ENCODE peak calls at places on chromosome 2, in four cellular contexts. One of them, this sample, is unnamed.

GRCh38 chr2:150788741-150789140 is 301.3 kb upstream of the RND3 start:
- DNase-seq in memory B cell: no peak
- DNase-seq in activated CD4-positive, alpha-beta T cell treated with anti-CD3 and anti-CD28 coated beads, Interleukin-2, amount 50 U/mL, for 4 hours: no peak
- DNase-seq in A549: no peak
- DNase-seq in this sample: no peak

GRCh38 chr2:98583866-98584618 is 24.3 kb downstream of the COA5 start:
- DNase-seq in memory B cell: no peak
- DNase-seq in activated CD4-positive, alpha-beta T cell treated with anti-CD3 and anti-CD28 coated beads, Interleukin-2, amount 50 U/mL, for 4 hours: no peak
- DNase-seq in A549: no peak
- DNase-seq in this sample: no peak

GRCh38 chr2:30433902-30434301 is 13.1 kb upstream of the LCLAT1 start:
- DNase-seq in memory B cell: no peak
- DNase-seq in activated CD4-positive, alpha-beta T cell treated with anti-CD3 and anti-CD28 coated beads, Interleukin-2, amount 50 U/mL, for 4 hours: no peak
- DNase-seq in A549: no peak
- DNase-seq in this sample: no peak

GRCh38 chr2:182301093-182301492 is 125.7 kb downstream of the PDE1A start:
- DNase-seq in memory B cell: no peak
- DNase-seq in activated CD4-positive, alpha-beta T cell treated with anti-CD3 and anti-CD28 coated beads, Interleukin-2, amount 50 U/mL, for 4 hours: no peak
- DNase-seq in A549: no peak
- DNase-seq in this sample: no peak

GRCh38 chr2:208406474-208407451 is at the start of gene PTH2R:
- DNase-seq in memory B cell: peak
- DNase-seq in activated CD4-positive, alpha-beta T cell treated with anti-CD3 and anti-CD28 coated beads, Interleukin-2, amount 50 U/mL, for 4 hours: no peak
- DNase-seq in A549: no peak
- DNase-seq in this sample: no peak

GRCh38 chr2:26885651-26886329 is 37.9 kb downstream of the DPYSL5 start:
- DNase-seq in memory B cell: no peak
- DNase-seq in activated CD4-positive, alpha-beta T cell treated with anti-CD3 and anti-CD28 coated beads, Interleukin-2, amount 50 U/mL, for 4 hours: no peak
- DNase-seq in A549: no peak
- DNase-seq in this sample: no peak

GRCh38 chr2:37415128-37415817 is 70.8 kb downstream of the QPCT start:
- DNase-seq in memory B cell: no peak
- DNase-seq in activated CD4-positive, alpha-beta T cell treated with anti-CD3 and anti-CD28 coated beads, Interleukin-2, amount 50 U/mL, for 4 hours: no peak
- DNase-seq in A549: no peak
- DNase-seq in this sample: no peak

GRCh38 chr2:39115556-39115955 is 5.3 kb downstream of the SOS1 start:
- DNase-seq in memory B cell: no peak
- DNase-seq in activated CD4-positive, alpha-beta T cell treated with anti-CD3 and anti-CD28 coated beads, Interleukin-2, amount 50 U/mL, for 4 hours: no peak
- DNase-seq in A549: no peak
- DNase-seq in this sample: no peak

GRCh38 chr2:80136338-80136737 is 168.2 kb downstream of the LRRTM1 start:
- DNase-seq in memory B cell: no peak
- DNase-seq in activated CD4-positive, alpha-beta T cell treated with anti-CD3 and anti-CD28 coated beads, Interleukin-2, amount 50 U/mL, for 4 hours: no peak
- DNase-seq in A549: no peak
- DNase-seq in this sample: no peak

GRCh38 chr2:176132397-176133086 is 3.0 kb downstream of the HOXD8 start:
- DNase-seq in memory B cell: no peak
- DNase-seq in activated CD4-positive, alpha-beta T cell treated with anti-CD3 and anti-CD28 coated beads, Interleukin-2, amount 50 U/mL, for 4 hours: no peak
- DNase-seq in A549: no peak
- DNase-seq in this sample: peak

GRCh38 chr2:231684314-231685223 is 23.8 kb upstream of the PTMA start:
- DNase-seq in memory B cell: no peak
- DNase-seq in activated CD4-positive, alpha-beta T cell treated with anti-CD3 and anti-CD28 coated beads, Interleukin-2, amount 50 U/mL, for 4 hours: no peak
- DNase-seq in A549: no peak
- DNase-seq in this sample: no peak

GRCh38 chr2:217186565-217187218 is 326.8 kb upstream of the TNP1 start:
- DNase-seq in memory B cell: no peak
- DNase-seq in activated CD4-positive, alpha-beta T cell treated with anti-CD3 and anti-CD28 coated beads, Interleukin-2, amount 50 U/mL, for 4 hours: no peak
- DNase-seq in A549: no peak
- DNase-seq in this sample: peak

GRCh38 chr2:230106771-230107170 is 38.0 kb upstream of the SLC16A14 start:
- DNase-seq in memory B cell: no peak
- DNase-seq in activated CD4-positive, alpha-beta T cell treated with anti-CD3 and anti-CD28 coated beads, Interleukin-2, amount 50 U/mL, for 4 hours: no peak
- DNase-seq in A549: no peak
- DNase-seq in this sample: no peak

GRCh38 chr2:60445684-60446184 is 107.7 kb downstream of the BCL11A start:
- DNase-seq in memory B cell: no peak
- DNase-seq in activated CD4-positive, alpha-beta T cell treated with anti-CD3 and anti-CD28 coated beads, Interleukin-2, amount 50 U/mL, for 4 hours: no peak
- DNase-seq in A549: no peak
- DNase-seq in this sample: no peak

GRCh38 chr2:132438650-132439030 is 22.0 kb downstream of the GPR39 start:
- DNase-seq in memory B cell: no peak
- DNase-seq in activated CD4-positive, alpha-beta T cell treated with anti-CD3 and anti-CD28 coated beads, Interleukin-2, amount 50 U/mL, for 4 hours: no peak
- DNase-seq in A549: peak
- DNase-seq in this sample: no peak

GRCh38 chr2:67783026-67783425 is 279.8 kb downstream of the C1D start:
- DNase-seq in memory B cell: no peak
- DNase-seq in activated CD4-positive, alpha-beta T cell treated with anti-CD3 and anti-CD28 coated beads, Interleukin-2, amount 50 U/mL, for 4 hours: no peak
- DNase-seq in A549: no peak
- DNase-seq in this sample: no peak

GRCh38 chr2:11097988-11098387 is 57.3 kb upstream of the SLC66A3 start:
- DNase-seq in memory B cell: no peak
- DNase-seq in activated CD4-positive, alpha-beta T cell treated with anti-CD3 and anti-CD28 coated beads, Interleukin-2, amount 50 U/mL, for 4 hours: no peak
- DNase-seq in A549: no peak
- DNase-seq in this sample: no peak

GRCh38 chr2:235305678-235306077 is 188.2 kb upstream of the AGAP1 start:
- DNase-seq in memory B cell: no peak
- DNase-seq in activated CD4-positive, alpha-beta T cell treated with anti-CD3 and anti-CD28 coated beads, Interleukin-2, amount 50 U/mL, for 4 hours: no peak
- DNase-seq in A549: no peak
- DNase-seq in this sample: no peak

GRCh38 chr2:70767699-70768584 is at the start of gene ADD2:
- DNase-seq in memory B cell: peak
- DNase-seq in activated CD4-positive, alpha-beta T cell treated with anti-CD3 and anti-CD28 coated beads, Interleukin-2, amount 50 U/mL, for 4 hours: peak
- DNase-seq in A549: peak
- DNase-seq in this sample: no peak

GRCh38 chr2:192124576-192124975 is 70.2 kb downstream of the TMEFF2 start:
- DNase-seq in memory B cell: no peak
- DNase-seq in activated CD4-positive, alpha-beta T cell treated with anti-CD3 and anti-CD28 coated beads, Interleukin-2, amount 50 U/mL, for 4 hours: no peak
- DNase-seq in A549: no peak
- DNase-seq in this sample: no peak

GRCh38 chr2:88254437-88255081 is 84.4 kb downstream of the THNSL2 start:
- DNase-seq in memory B cell: no peak
- DNase-seq in activated CD4-positive, alpha-beta T cell treated with anti-CD3 and anti-CD28 coated beads, Interleukin-2, amount 50 U/mL, for 4 hours: no peak
- DNase-seq in A549: no peak
- DNase-seq in this sample: no peak

GRCh38 chr2:163733301-163733938 is 2.4 kb downstream of the FIGN start:
- DNase-seq in memory B cell: no peak
- DNase-seq in activated CD4-positive, alpha-beta T cell treated with anti-CD3 and anti-CD28 coated beads, Interleukin-2, amount 50 U/mL, for 4 hours: no peak
- DNase-seq in A549: no peak
- DNase-seq in this sample: no peak

GRCh38 chr2:150438654-150439053 is 48.8 kb downstream of the RND3 start:
- DNase-seq in memory B cell: no peak
- DNase-seq in activated CD4-positive, alpha-beta T cell treated with anti-CD3 and anti-CD28 coated beads, Interleukin-2, amount 50 U/mL, for 4 hours: no peak
- DNase-seq in A549: no peak
- DNase-seq in this sample: no peak

GRCh38 chr2:23524261-23524706 is 139.3 kb downstream of the KLHL29 start:
- DNase-seq in memory B cell: no peak
- DNase-seq in activated CD4-positive, alpha-beta T cell treated with anti-CD3 and anti-CD28 coated beads, Interleukin-2, amount 50 U/mL, for 4 hours: no peak
- DNase-seq in A549: no peak
- DNase-seq in this sample: peak

GRCh38 chr2:196473617-196474016 is 165.9 kb upstream of the CCDC150 start:
- DNase-seq in memory B cell: no peak
- DNase-seq in activated CD4-positive, alpha-beta T cell treated with anti-CD3 and anti-CD28 coated beads, Interleukin-2, amount 50 U/mL, for 4 hours: no peak
- DNase-seq in A549: no peak
- DNase-seq in this sample: no peak

GRCh38 chr2:119765404-119766002 is 5.8 kb downstream of the PTPN4 start:
- DNase-seq in memory B cell: no peak
- DNase-seq in activated CD4-positive, alpha-beta T cell treated with anti-CD3 and anti-CD28 coated beads, Interleukin-2, amount 50 U/mL, for 4 hours: no peak
- DNase-seq in A549: no peak
- DNase-seq in this sample: no peak

GRCh38 chr2:144382848-144383247 is 137.1 kb downstream of the ZEB2 start:
- DNase-seq in memory B cell: peak
- DNase-seq in activated CD4-positive, alpha-beta T cell treated with anti-CD3 and anti-CD28 coated beads, Interleukin-2, amount 50 U/mL, for 4 hours: no peak
- DNase-seq in A549: no peak
- DNase-seq in this sample: no peak

GRCh38 chr2:194745532-194746146 is 911.4 kb upstream of the SLC39A10 start:
- DNase-seq in memory B cell: no peak
- DNase-seq in activated CD4-positive, alpha-beta T cell treated with anti-CD3 and anti-CD28 coated beads, Interleukin-2, amount 50 U/mL, for 4 hours: no peak
- DNase-seq in A549: no peak
- DNase-seq in this sample: no peak

GRCh38 chr2:150491430-150491829 is 4.0 kb upstream of the RND3 start:
- DNase-seq in memory B cell: no peak
- DNase-seq in activated CD4-positive, alpha-beta T cell treated with anti-CD3 and anti-CD28 coated beads, Interleukin-2, amount 50 U/mL, for 4 hours: no peak
- DNase-seq in A549: no peak
- DNase-seq in this sample: no peak

GRCh38 chr2:232699110-232699509 is 2.0 kb downstream of the GIGYF2 start:
- DNase-seq in memory B cell: no peak
- DNase-seq in activated CD4-positive, alpha-beta T cell treated with anti-CD3 and anti-CD28 coated beads, Interleukin-2, amount 50 U/mL, for 4 hours: no peak
- DNase-seq in A549: no peak
- DNase-seq in this sample: no peak

GRCh38 chr2:202704248-202704647 is 69.5 kb downstream of the FAM117B start:
- DNase-seq in memory B cell: no peak
- DNase-seq in activated CD4-positive, alpha-beta T cell treated with anti-CD3 and anti-CD28 coated beads, Interleukin-2, amount 50 U/mL, for 4 hours: no peak
- DNase-seq in A549: no peak
- DNase-seq in this sample: no peak

GRCh38 chr2:215772634-215773563 is 240.5 kb downstream of the MREG start:
- DNase-seq in memory B cell: no peak
- DNase-seq in activated CD4-positive, alpha-beta T cell treated with anti-CD3 and anti-CD28 coated beads, Interleukin-2, amount 50 U/mL, for 4 hours: no peak
- DNase-seq in A549: no peak
- DNase-seq in this sample: no peak

GRCh38 chr2:176461098-176461497 is 191.9 kb downstream of the MTX2 start:
- DNase-seq in memory B cell: no peak
- DNase-seq in activated CD4-positive, alpha-beta T cell treated with anti-CD3 and anti-CD28 coated beads, Interleukin-2, amount 50 U/mL, for 4 hours: no peak
- DNase-seq in A549: no peak
- DNase-seq in this sample: no peak